ENCODE peak calls at places on chromosome 10, in five cellular contexts. One of them, this sample, is unnamed.

GRCh38 chr10:131318791-131319190 is 7.3 kb upstream of the TCERG1L start:
- DNase-seq in H9: no peak
- DNase-seq in prostate gland: no peak
- DNase-seq in neuronal stem cell: no peak
- DNase-seq in Panc1: no peak
- DNase-seq in this sample: no peak

GRCh38 chr10:52280051-52280450 is 34.0 kb upstream of the DKK1 start:
- DNase-seq in H9: no peak
- DNase-seq in prostate gland: no peak
- DNase-seq in neuronal stem cell: no peak
- DNase-seq in Panc1: no peak
- DNase-seq in this sample: no peak

GRCh38 chr10:86104156-86104555 is 262.4 kb downstream of the GRID1 start:
- DNase-seq in H9: no peak
- DNase-seq in prostate gland: no peak
- DNase-seq in neuronal stem cell: no peak
- DNase-seq in Panc1: no peak
- DNase-seq in this sample: peak

GRCh38 chr10:71707240-71707789 is 12.3 kb downstream of the C10orf105 start:
- DNase-seq in H9: no peak
- DNase-seq in prostate gland: no peak
- DNase-seq in neuronal stem cell: no peak
- DNase-seq in Panc1: no peak
- DNase-seq in this sample: no peak

GRCh38 chr10:71339796-71340589 is 20.9 kb downstream of the SLC29A3 start:
- DNase-seq in H9: no peak
- DNase-seq in prostate gland: no peak
- DNase-seq in neuronal stem cell: no peak
- DNase-seq in Panc1: no peak
- DNase-seq in this sample: no peak

GRCh38 chr10:69472544-69472943 is 21.3 kb downstream of the TSPAN15 start:
- DNase-seq in H9: no peak
- DNase-seq in prostate gland: no peak
- DNase-seq in neuronal stem cell: no peak
- DNase-seq in Panc1: no peak
- DNase-seq in this sample: no peak

GRCh38 chr10:17512341-17513001 is 58.1 kb upstream of the ST8SIA6 start:
- DNase-seq in H9: no peak
- DNase-seq in prostate gland: peak
- DNase-seq in neuronal stem cell: no peak
- DNase-seq in Panc1: peak
- DNase-seq in this sample: no peak

GRCh38 chr10:71082930-71083329 is 129.4 kb upstream of the UNC5B start:
- DNase-seq in H9: no peak
- DNase-seq in prostate gland: no peak
- DNase-seq in neuronal stem cell: no peak
- DNase-seq in Panc1: no peak
- DNase-seq in this sample: no peak

GRCh38 chr10:122232781-122233180 is 38.3 kb upstream of the BTBD16 start:
- DNase-seq in H9: no peak
- DNase-seq in prostate gland: no peak
- DNase-seq in neuronal stem cell: no peak
- DNase-seq in Panc1: no peak
- DNase-seq in this sample: no peak

GRCh38 chr10:28280652-28281051 is 22.2 kb downstream of the MPP7 start:
- DNase-seq in H9: no peak
- DNase-seq in prostate gland: no peak
- DNase-seq in neuronal stem cell: no peak
- DNase-seq in Panc1: no peak
- DNase-seq in this sample: no peak

GRCh38 chr10:11232222-11232961 is 214.7 kb downstream of the CELF2 start:
- DNase-seq in H9: no peak
- DNase-seq in prostate gland: no peak
- DNase-seq in neuronal stem cell: no peak
- DNase-seq in Panc1: no peak
- DNase-seq in this sample: no peak

GRCh38 chr10:1266033-1266802 is 210.0 kb downstream of the WDR37 start:
- DNase-seq in H9: no peak
- DNase-seq in prostate gland: no peak
- DNase-seq in neuronal stem cell: no peak
- DNase-seq in Panc1: no peak
- DNase-seq in this sample: peak

GRCh38 chr10:87593702-87594101 is 66.0 kb upstream of the PAPSS2 start:
- DNase-seq in H9: no peak
- DNase-seq in prostate gland: no peak
- DNase-seq in neuronal stem cell: no peak
- DNase-seq in Panc1: no peak
- DNase-seq in this sample: no peak

GRCh38 chr10:123967626-123968243 is 76.1 kb upstream of the CPXM2 start:
- DNase-seq in H9: peak
- DNase-seq in prostate gland: peak
- DNase-seq in neuronal stem cell: peak
- DNase-seq in Panc1: peak
- DNase-seq in this sample: peak

GRCh38 chr10:30747633-30748032 is 118.1 kb upstream of the LYZL2 start:
- DNase-seq in H9: no peak
- DNase-seq in prostate gland: no peak
- DNase-seq in neuronal stem cell: no peak
- DNase-seq in Panc1: no peak
- DNase-seq in this sample: no peak

GRCh38 chr10:18659784-18660561 is 742 bp downstream of the ARL5B start:
- DNase-seq in H9: peak
- DNase-seq in prostate gland: peak
- DNase-seq in neuronal stem cell: no peak
- DNase-seq in Panc1: no peak
- DNase-seq in this sample: peak

GRCh38 chr10:76950354-76950753 is 687.3 kb downstream of the KCNMA1 start:
- DNase-seq in H9: no peak
- DNase-seq in prostate gland: no peak
- DNase-seq in neuronal stem cell: no peak
- DNase-seq in Panc1: no peak
- DNase-seq in this sample: no peak

DNA sequence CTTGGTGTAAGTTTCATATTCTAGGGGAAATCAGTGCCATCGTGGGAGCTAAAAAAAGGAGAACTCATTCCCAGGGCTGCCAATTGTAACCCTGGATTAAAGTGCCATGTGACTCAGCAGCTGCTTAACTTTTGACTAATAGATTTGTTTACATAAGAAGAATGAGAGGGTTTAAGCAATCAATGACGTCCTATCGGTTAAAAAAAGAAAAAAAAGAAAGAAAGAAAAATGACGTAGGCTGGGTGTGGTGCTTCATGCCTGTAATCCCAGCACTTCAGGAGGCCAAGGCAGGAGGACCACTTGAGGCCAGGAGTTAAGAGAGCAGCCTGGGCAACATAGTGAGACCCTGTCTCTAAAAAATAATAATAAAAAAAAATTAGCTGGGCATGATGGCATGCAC is 116.2 kb upstream of the AFAP1L2 start:
- DNase-seq in H9: no peak
- DNase-seq in prostate gland: no peak
- DNase-seq in neuronal stem cell: no peak
- DNase-seq in Panc1: peak
- DNase-seq in this sample: no peak
- H3K27ac ChIP-seq in H9: no peak
- H3K27ac ChIP-seq in prostate gland: no peak
- H3K27ac ChIP-seq in neuronal stem cell: no peak
- H3K27ac ChIP-seq in Panc1: no peak
- H3K27ac ChIP-seq in this sample: no peak

DNA sequence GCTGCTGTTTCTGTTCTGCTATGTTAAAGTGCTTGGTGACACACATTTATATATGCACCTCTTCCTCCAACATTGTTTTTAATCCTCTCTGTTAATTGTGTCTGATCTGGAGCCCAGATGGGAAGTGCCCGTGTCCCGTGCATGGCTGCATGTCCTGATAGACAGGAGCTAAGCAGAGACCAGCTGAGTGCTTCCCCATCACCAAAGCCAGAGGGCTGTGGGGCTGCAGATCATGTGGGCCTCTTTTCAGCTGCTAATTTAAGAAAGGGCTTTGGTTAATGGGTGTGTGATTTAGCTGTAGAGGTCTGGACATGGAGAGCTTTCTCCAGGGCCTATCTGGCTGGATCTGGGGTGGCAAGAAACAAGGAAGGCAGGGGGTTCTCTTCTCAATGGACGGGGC is 96.5 kb upstream of the NPS start:
- DNase-seq in H9: no peak
- DNase-seq in prostate gland: no peak
- DNase-seq in neuronal stem cell: no peak
- DNase-seq in Panc1: no peak
- DNase-seq in this sample: no peak
- H3K27ac ChIP-seq in H9: no peak
- H3K27ac ChIP-seq in prostate gland: no peak
- H3K27ac ChIP-seq in neuronal stem cell: no peak
- H3K27ac ChIP-seq in Panc1: no peak
- H3K27ac ChIP-seq in this sample: no peak

GRCh38 chr10:64196638-64197315 is 675.6 kb downstream of the REEP3 start:
- DNase-seq in H9: no peak
- DNase-seq in prostate gland: no peak
- DNase-seq in neuronal stem cell: no peak
- DNase-seq in Panc1: no peak
- DNase-seq in this sample: no peak
- H3K27ac ChIP-seq in H9: no peak
- H3K27ac ChIP-seq in prostate gland: no peak
- H3K27ac ChIP-seq in neuronal stem cell: no peak
- H3K27ac ChIP-seq in Panc1: no peak
- H3K27ac ChIP-seq in this sample: no peak

GRCh38 chr10:79088176-79088575 is 19.4 kb downstream of the ZMIZ1 start:
- DNase-seq in H9: no peak
- DNase-seq in prostate gland: peak
- DNase-seq in neuronal stem cell: no peak
- DNase-seq in Panc1: no peak
- DNase-seq in this sample: no peak

GRCh38 chr10:79088613-79089355 is 20.0 kb downstream of the ZMIZ1 start:
- DNase-seq in H9: no peak
- DNase-seq in prostate gland: no peak
- DNase-seq in neuronal stem cell: no peak
- DNase-seq in Panc1: no peak
- DNase-seq in this sample: no peak

GRCh38 chr10:79089579-79090110 is 20.9 kb downstream of the ZMIZ1 start:
- DNase-seq in H9: no peak
- DNase-seq in prostate gland: no peak
- DNase-seq in neuronal stem cell: no peak
- DNase-seq in Panc1: no peak
- DNase-seq in this sample: no peak

GRCh38 chr10:79092292-79092896 is 23.6 kb downstream of the ZMIZ1 start:
- DNase-seq in H9: no peak
- DNase-seq in prostate gland: no peak
- DNase-seq in neuronal stem cell: no peak
- DNase-seq in Panc1: no peak
- DNase-seq in this sample: no peak

DNA sequence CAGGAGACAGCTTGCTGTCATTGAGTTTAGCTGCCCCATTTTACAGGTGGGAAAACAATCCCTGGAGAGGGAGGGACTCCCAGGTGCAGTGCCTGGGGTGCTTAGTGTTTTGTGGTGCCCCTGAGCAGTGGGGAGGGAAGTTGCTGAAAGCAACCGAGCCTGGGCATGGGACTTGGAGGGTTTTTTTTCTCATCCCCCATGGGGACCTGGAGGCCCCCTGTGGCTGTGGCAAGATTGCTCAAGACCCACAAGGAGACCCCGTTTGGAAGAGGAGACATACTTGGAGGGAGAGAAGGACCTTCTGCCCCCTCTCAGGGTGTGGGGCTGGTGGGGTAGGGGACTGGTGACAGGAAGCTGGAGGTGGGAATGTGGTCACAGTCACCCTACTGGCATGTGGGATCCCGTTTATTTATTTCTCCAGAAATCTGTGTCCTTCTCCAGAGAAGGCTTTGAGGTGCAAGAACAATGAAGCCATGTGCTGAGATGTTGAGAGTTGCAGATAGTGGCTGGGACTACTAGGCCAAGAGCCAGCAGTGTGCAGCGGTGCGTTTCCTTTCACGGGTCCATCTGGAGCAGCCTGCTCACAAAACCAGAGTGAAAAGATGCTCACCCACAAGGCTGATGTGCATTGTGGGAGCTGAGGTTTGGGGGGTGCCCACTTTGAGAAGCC is 21.5 kb downstream of the ZMIZ1 start:
- DNase-seq in H9: no peak
- DNase-seq in prostate gland: no peak
- DNase-seq in neuronal stem cell: no peak
- DNase-seq in Panc1: no peak
- DNase-seq in this sample: no peak
- H3K27ac ChIP-seq in H9: no peak
- H3K27ac ChIP-seq in prostate gland: no peak
- H3K27ac ChIP-seq in neuronal stem cell: no peak
- H3K27ac ChIP-seq in Panc1: peak
- H3K27ac ChIP-seq in this sample: no peak

GRCh38 chr10:23439920-23440875 is 1.3 kb downstream of the OTUD1 start:
- DNase-seq in H9: peak
- DNase-seq in prostate gland: peak
- DNase-seq in neuronal stem cell: peak
- DNase-seq in Panc1: no peak
- DNase-seq in this sample: peak
- H3K27ac ChIP-seq in H9: no peak
- H3K27ac ChIP-seq in prostate gland: peak
- H3K27ac ChIP-seq in neuronal stem cell: no peak
- H3K27ac ChIP-seq in Panc1: peak
- H3K27ac ChIP-seq in this sample: no peak

DNA sequence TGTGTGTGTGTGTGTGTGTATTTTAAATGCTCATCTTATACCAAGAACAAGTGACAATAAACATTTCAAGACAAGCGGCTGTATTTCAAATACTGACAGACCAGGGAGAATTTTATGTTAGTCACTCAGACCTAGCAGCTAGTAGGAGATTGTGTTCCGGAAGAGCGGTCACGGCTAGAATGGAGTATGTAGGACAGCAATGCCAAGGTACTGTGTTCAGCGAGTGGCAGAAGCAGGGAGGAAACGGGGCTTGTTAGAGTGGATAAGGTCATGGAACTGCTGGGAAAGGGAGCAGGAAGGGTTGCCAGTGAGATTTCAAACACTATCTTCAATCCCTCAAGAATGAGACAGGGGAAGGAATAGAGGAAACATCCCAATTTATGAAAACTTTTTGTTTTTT is 260.5 kb upstream of the PITRM1 start:
- DNase-seq in H9: no peak
- DNase-seq in prostate gland: no peak
- DNase-seq in neuronal stem cell: no peak
- DNase-seq in Panc1: no peak
- DNase-seq in this sample: no peak
- H3K27ac ChIP-seq in H9: no peak
- H3K27ac ChIP-seq in prostate gland: no peak
- H3K27ac ChIP-seq in neuronal stem cell: no peak
- H3K27ac ChIP-seq in Panc1: no peak
- H3K27ac ChIP-seq in this sample: no peak

GRCh38 chr10:61626209-61626608 is 36.5 kb upstream of the CABCOCO1 start:
- DNase-seq in H9: no peak
- DNase-seq in prostate gland: no peak
- DNase-seq in neuronal stem cell: no peak
- DNase-seq in Panc1: no peak
- DNase-seq in this sample: no peak

GRCh38 chr10:61627266-61627665 is 35.5 kb upstream of the CABCOCO1 start:
- DNase-seq in H9: no peak
- DNase-seq in prostate gland: no peak
- DNase-seq in neuronal stem cell: no peak
- DNase-seq in Panc1: no peak
- DNase-seq in this sample: no peak

GRCh38 chr10:61628199-61628874 is 34.4 kb upstream of the CABCOCO1 start:
- DNase-seq in H9: no peak
- DNase-seq in prostate gland: no peak
- DNase-seq in neuronal stem cell: no peak
- DNase-seq in Panc1: no peak
- DNase-seq in this sample: no peak

GRCh38 chr10:61628875-61629513 is 33.7 kb upstream of the CABCOCO1 start:
- DNase-seq in H9: no peak
- DNase-seq in prostate gland: no peak
- DNase-seq in neuronal stem cell: no peak
- DNase-seq in Panc1: peak
- DNase-seq in this sample: peak

GRCh38 chr10:61629594-61629993 is 33.1 kb upstream of the CABCOCO1 start:
- DNase-seq in H9: peak
- DNase-seq in prostate gland: no peak
- DNase-seq in neuronal stem cell: no peak
- DNase-seq in Panc1: no peak
- DNase-seq in this sample: peak
- H3K27ac ChIP-seq in H9: no peak
- H3K27ac ChIP-seq in prostate gland: no peak
- H3K27ac ChIP-seq in neuronal stem cell: no peak
- H3K27ac ChIP-seq in Panc1: peak
- H3K27ac ChIP-seq in this sample: no peak